ENCODE peak calls at places on chromosomes 3 and 15, in four cellular contexts. K is AG04449, E is psoas muscle, S is fibroblast of mammary gland. L is an unnamed sample.

GRCh38 chr3:128585189-128585588 is 65.4 kb downstream of the RPN1 start:
- DNase-seq in K (no peak), E (no peak), S (no peak), L (no peak)

GRCh38 chr3:27458929-27459328 is 25.3 kb downstream of the SLC4A7 start:
- DNase-seq in K (no peak), E (no peak), S (peak), L (no peak)

GRCh38 chr3:13338231-13338630 is 81.9 kb downstream of the NUP210 start:
- DNase-seq in K (no peak), E (no peak), S (peak), L (no peak)

GRCh38 chr3:179768080-179768479 is 115.2 kb downstream of the USP13 start:
- DNase-seq in K (no peak), E (no peak), S (peak), L (peak)

GRCh38 chr15:74194572-74195559 is 7.7 kb downstream of the STRA6 start:
- DNase-seq in K (no peak), E (no peak), S (no peak), L (no peak)

GRCh38 chr3:50248387-50248786 is 12.4 kb downstream of the GNAI2 start:
- DNase-seq in K (no peak), E (peak), S (peak), L (no peak)

GRCh38 chr15:57377478-57377847 is 1.2 kb downstream of the CGNL1 start:
- DNase-seq in K (no peak), E (no peak), S (no peak), L (no peak)

GRCh38 chr15:51647128-51647562 is 24.6 kb upstream of the DMXL2 start:
- DNase-seq in K (peak), E (peak), S (peak), L (no peak)

GRCh38 chr15:47505712-47506542 is 211.4 kb upstream of the SEMA6D start:
- DNase-seq in K (peak), E (no peak), S (peak), L (peak)

GRCh38 chr3:53153914-53154434 is 7.0 kb upstream of the PRKCD start:
- DNase-seq in K (no peak), E (no peak), S (no peak), L (no peak)

GRCh38 chr15:28913171-28913765 is 27.5 kb downstream of the APBA2 start:
- DNase-seq in K (no peak), E (no peak), S (no peak), L (no peak)

GRCh38 chr3:42701371-42702065 is 1.1 kb downstream of the HHATL start:
- DNase-seq in K (no peak), E (peak), S (no peak), L (peak)

GRCh38 chr3:8560608-8561007 is 59.0 kb downstream of the LMCD1 start:
- DNase-seq in K (peak), E (no peak), S (peak), L (peak)

GRCh38 chr15:31216210-31216911 is 110.3 kb upstream of the KLF13 start:
- DNase-seq in K (no peak), E (peak), S (peak), L (no peak)

GRCh38 chr15:62886431-62887071 is 156.0 kb upstream of the TPM1 start:
- DNase-seq in K (no peak), E (no peak), S (peak), L (peak)

GRCh38 chr15:89430530-89431341 is 65.6 kb downstream of the RHCG start:
- DNase-seq in K (no peak), E (peak), S (peak), L (peak)

GRCh38 chr3:107198522-107199271 is 178.5 kb upstream of the CCDC54 start:
- DNase-seq in K (no peak), E (peak), S (peak), L (peak)

GRCh38 chr3:70501596-70501995 is 189.2 kb upstream of the MDFIC2 start:
- DNase-seq in K (no peak), E (no peak), S (no peak), L (no peak)

GRCh38 chr15:78533331-78533730 is 6.9 kb upstream of the PSMA4 start:
- DNase-seq in K (no peak), E (no peak), S (no peak), L (no peak)

GRCh38 chr15:97234841-97235240 is 725.7 kb upstream of the ARRDC4 start:
- DNase-seq in K (no peak), E (no peak), S (no peak), L (no peak)

GRCh38 chr15:68797157-68797556 is 23.5 kb downstream of the ANP32A start:
- DNase-seq in K (no peak), E (no peak), S (no peak), L (no peak)

GRCh38 chr3:141979050-141979671 is 102.7 kb downstream of the ATP1B3 start:
- DNase-seq in K (peak), E (no peak), S (peak), L (peak)

GRCh38 chr3:135412475-135412874 is 553.1 kb upstream of the PPP2R3A start:
- DNase-seq in K (no peak), E (no peak), S (no peak), L (no peak)

GRCh38 chr15:60945196-60945595 is 283.9 kb downstream of the RORA start:
- DNase-seq in K (no peak), E (peak), S (no peak), L (no peak)

GRCh38 chr15:73323956-73324355 is 44.8 kb downstream of the HCN4 start:
- DNase-seq in K (no peak), E (no peak), S (no peak), L (no peak)

GRCh38 chr15:100707229-100707628 is 104.8 kb downstream of the ASB7 start:
- DNase-seq in K (no peak), E (no peak), S (no peak), L (no peak)

GRCh38 chr3:183193762-183194701 is 31.5 kb upstream of the LAMP3 start:
- DNase-seq in K (no peak), E (no peak), S (no peak), L (no peak)

GRCh38 chr3:171556574-171557145 is 96.5 kb upstream of the TNIK start:
- DNase-seq in K (no peak), E (no peak), S (no peak), L (no peak)

GRCh38 chr3:171551296-171551695 is 91.1 kb upstream of the TNIK start:
- DNase-seq in K (no peak), E (no peak), S (no peak), L (no peak)

GRCh38 chr3:171552525-171552924 is 92.3 kb upstream of the TNIK start:
- DNase-seq in K (no peak), E (no peak), S (no peak), L (no peak)

GRCh38 chr3:171556133-171556532 is 95.9 kb upstream of the TNIK start:
- DNase-seq in K (no peak), E (no peak), S (no peak), L (no peak)

GRCh38 chr3:171553085-171553484 is 92.9 kb upstream of the TNIK start:
- DNase-seq in K (no peak), E (no peak), S (no peak), L (no peak)
- TF ChIP-seq CTCF in K (no peak), E (no peak), S (no peak), L (no peak)

DNA sequence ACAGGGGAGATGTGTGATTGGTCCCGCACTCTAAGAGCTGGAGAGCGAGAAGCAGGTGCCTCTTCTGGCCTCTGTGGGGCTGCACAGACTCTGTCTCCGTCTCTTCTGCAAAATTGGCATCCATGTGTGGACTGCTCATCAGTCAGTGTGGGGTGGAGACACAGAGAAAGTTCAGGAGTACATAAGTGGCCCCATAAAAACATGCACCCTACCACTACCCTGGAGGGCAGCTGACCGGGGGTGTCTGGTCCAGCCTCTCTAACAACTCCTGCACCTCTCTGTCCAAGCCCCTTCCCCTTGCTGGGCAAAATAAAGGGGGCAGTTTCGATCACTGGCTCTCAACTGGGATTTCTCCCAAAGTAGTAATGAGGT is 76.6 kb downstream of the TAMM41 start:
- DNase-seq in K (no peak), E (no peak), S (peak), L (no peak)
- H3K4me3 ChIP-seq in K (peak), E (no peak), S (no peak), L (no peak)

GRCh38 chr3:111763968-111764367 is 95.1 kb upstream of the PHLDB2 start:
- DNase-seq in K (no peak), E (no peak), S (peak), L (no peak)

GRCh38 chr3:111765136-111765535 is 93.9 kb upstream of the PHLDB2 start:
- DNase-seq in K (no peak), E (no peak), S (no peak), L (no peak)

GRCh38 chr3:111763101-111763500 is 96.0 kb upstream of the PHLDB2 start:
- DNase-seq in K (no peak), E (no peak), S (no peak), L (no peak)

GRCh38 chr3:111762535-111762934 is 96.5 kb upstream of the PHLDB2 start:
- DNase-seq in K (no peak), E (no peak), S (peak), L (peak)

DNA sequence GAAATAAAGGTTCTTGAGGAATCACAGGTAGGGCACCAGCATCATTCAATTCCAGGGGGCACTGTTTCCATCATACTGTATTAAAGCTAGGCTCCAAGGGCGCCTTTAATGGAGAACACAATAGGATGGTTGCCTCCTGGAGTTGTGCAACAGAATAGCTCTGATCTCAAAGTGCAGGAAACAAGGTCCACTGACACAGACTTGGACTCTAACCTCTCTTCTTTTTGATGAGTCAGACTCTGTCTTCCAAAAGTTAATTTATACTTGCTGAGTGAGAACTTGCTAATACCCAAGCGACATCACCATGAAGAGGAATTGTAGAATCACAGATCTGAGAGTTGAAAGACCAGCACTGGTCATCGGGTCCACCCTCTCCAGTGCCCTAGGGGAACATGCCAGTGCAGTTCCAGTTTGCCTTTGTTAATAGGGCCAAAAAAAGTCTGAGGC is 94.4 kb upstream of the PHLDB2 start:
- DNase-seq in K (no peak), E (no peak), S (peak), L (no peak)
- TF ChIP-seq CTCF in K (no peak), E (no peak), S (peak), L (no peak)

GRCh38 chr3:126266291-126266840 is 86.0 kb upstream of the ALDH1L1 start:
- DNase-seq in K (no peak), E (peak), S (peak), L (no peak)
- H3K4me3 ChIP-seq in K (no peak), E (peak), S (no peak), L (no peak)

L was measured in astrocyte of the cerebellum.